ENCODE peak calls at places on chromosomes 1 and 21, in four cellular contexts. R is GM12878, D is K562, Q is HepG2. H is an unnamed sample.

GRCh38 chr1:20587639-20588017 is 1.3 kb upstream of the CDA start:
- DNase-seq in Q (peak), R (no peak), D (no peak), H (no peak)

GRCh38 chr21:37071561-37072238 is 1.2 kb downstream of the PIGP start:
- DNase-seq in Q (no peak), R (no peak), D (peak), H (no peak)

GRCh38 chr1:96374076-96374762 is 347.4 kb upstream of the PTBP2 start:
- DNase-seq in D (no peak), Q (no peak), R (no peak), H (no peak)

GRCh38 chr1:223846668-223847007 is 891 bp upstream of the TP53BP2 start:
- DNase-seq in R (no peak), Q (peak), D (no peak), H (peak)

GRCh38 chr1:104266612-104267011 is 516.9 kb downstream of the AMY1C start:
- DNase-seq in Q (no peak), D (no peak), R (no peak), H (no peak)

GRCh38 chr1:232226197-232226681 is 403.7 kb downstream of the SIPA1L2 start:
- DNase-seq in Q (no peak), R (no peak), D (no peak), H (no peak)

GRCh38 chr1:224506141-224506814 is 71.7 kb upstream of the WDR26 start:
- DNase-seq in Q (no peak), D (no peak), R (no peak), H (no peak)

GRCh38 chr1:182120411-182121258 is 59.1 kb upstream of the ZNF648 start:
- DNase-seq in Q (peak), R (no peak), D (no peak), H (peak)

GRCh38 chr1:230684146-230684545 is 29.8 kb downstream of the AGT start:
- DNase-seq in R (no peak), D (no peak), Q (no peak), H (no peak)
- TF ChIP-seq FOXK2 in R (no peak), D (no peak), Q (no peak), H (no peak)

DNA sequence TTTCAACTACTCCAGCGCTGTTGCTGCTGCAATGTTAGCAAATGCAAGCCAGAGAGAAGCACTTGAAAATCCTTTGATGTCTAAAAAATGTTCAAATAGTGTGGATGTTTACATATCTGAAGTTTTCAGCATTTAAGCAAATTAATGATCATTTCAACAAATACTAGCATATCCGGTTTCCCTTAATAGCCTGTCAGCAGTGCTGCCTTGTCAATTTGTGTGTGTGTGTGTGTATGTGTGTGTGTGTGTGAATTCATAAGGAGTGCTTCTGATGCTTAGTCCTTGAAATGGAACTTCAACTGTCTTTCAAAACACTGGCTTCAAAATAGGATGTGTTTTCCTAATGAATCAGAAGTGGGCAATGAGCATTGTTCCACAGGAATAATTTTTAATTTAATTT is 48.1 kb upstream of the WNT2B start:
- DNase-seq in D (no peak), R (no peak), Q (peak), H (no peak)
- TF ChIP-seq FOXM1 in D (no peak), R (no peak), Q (no peak), H (no peak)

DNA sequence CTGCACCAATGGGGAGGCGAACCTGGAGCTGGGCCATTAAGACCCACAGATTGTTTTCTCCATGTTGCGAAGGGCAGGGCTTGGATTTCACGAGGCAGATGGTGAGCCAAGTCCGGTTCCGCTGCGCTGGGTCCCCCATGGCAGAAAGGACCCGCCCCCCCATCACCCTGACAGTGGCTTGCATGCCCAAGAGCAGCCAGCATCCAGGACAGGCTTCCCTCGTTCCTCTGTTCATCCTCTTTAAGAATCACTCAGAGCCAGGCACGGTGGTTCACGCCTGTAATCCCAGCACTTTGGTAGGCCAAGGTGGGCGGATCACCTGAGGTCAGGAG is 15.8 kb upstream of the NPHP4 start:
- DNase-seq in Q (no peak), D (no peak), R (no peak), H (no peak)
- TF ChIP-seq FOXK2 in Q (no peak), D (no peak), R (no peak), H (no peak)

GRCh38 chr1:70210820-70211219 is 5.4 kb upstream of the LRRC40 start:
- DNase-seq in R (no peak), Q (no peak), D (no peak), H (no peak)

GRCh38 chr1:70207492-70207891 is 2.1 kb upstream of the LRRC40 start:
- DNase-seq in Q (no peak), R (no peak), D (no peak), H (no peak)

GRCh38 chr1:70205437-70206118 is at the start of gene LRRC40:
- DNase-seq in R (peak), D (peak), Q (peak), H (peak)

GRCh38 chr1:70208292-70208691 is 2.9 kb upstream of the LRRC40 start:
- DNase-seq in D (no peak), R (no peak), Q (no peak), H (no peak)

GRCh38 chr1:70211536-70211935 is 6.2 kb upstream of the LRRC40 start:
- DNase-seq in R (no peak), D (no peak), Q (no peak), H (no peak)
- TF ChIP-seq FOXM1 in R (no peak), D (no peak), Q (no peak), H (no peak)

GRCh38 chr1:243642936-243643335 is 207.1 kb downstream of the AKT3 start:
- DNase-seq in R (no peak), Q (no peak), D (no peak), H (no peak)

GRCh38 chr1:243645281-243645680 is 204.8 kb downstream of the AKT3 start:
- DNase-seq in R (no peak), Q (no peak), D (no peak), H (no peak)

DNA sequence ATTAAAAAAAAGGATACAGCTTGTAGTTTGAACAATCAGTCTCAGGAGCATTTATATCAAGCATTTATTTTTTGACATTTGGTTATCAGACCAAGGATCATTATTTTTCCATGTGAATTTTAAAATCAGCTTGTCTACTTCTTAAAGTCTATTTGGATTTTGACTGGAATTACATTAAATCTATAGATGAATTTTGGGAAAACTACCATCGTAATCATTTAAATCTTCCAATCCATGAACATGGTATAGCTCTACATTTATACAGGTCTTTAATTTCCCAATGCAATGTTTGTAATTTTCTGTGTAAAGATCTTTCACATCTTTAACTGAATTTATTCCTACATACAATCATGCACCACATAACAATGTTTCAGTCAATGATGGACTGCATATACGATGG is 203.2 kb downstream of the AKT3 start:
- DNase-seq in Q (no peak), D (no peak), R (no peak), H (no peak)
- TF ChIP-seq FOXK2 in Q (no peak), D (no peak), R (no peak), H (no peak)

GRCh38 chr1:40772146-40772770 is 11.3 kb upstream of the KCNQ4 start:
- DNase-seq in R (no peak), Q (no peak), D (no peak), H (no peak)

GRCh38 chr1:40766560-40766959 is 17.0 kb upstream of the KCNQ4 start:
- DNase-seq in D (no peak), Q (no peak), R (no peak), H (no peak)

GRCh38 chr1:40770296-40771070 is 13.1 kb upstream of the KCNQ4 start:
- DNase-seq in D (no peak), Q (no peak), R (no peak), H (no peak)

GRCh38 chr1:40768146-40768990 is 15.2 kb upstream of the KCNQ4 start:
- DNase-seq in D (no peak), Q (no peak), R (no peak), H (no peak)

GRCh38 chr1:40769815-40770214 is 13.8 kb upstream of the KCNQ4 start:
- DNase-seq in R (no peak), Q (no peak), D (no peak), H (no peak)
- TF ChIP-seq FOXM1 in R (no peak), Q (no peak), D (no peak), H (no peak)